ENCODE peak calls at places on chromosomes 12 and 14, in six cellular contexts. F is PC-3, B is IMR-90, D is H9, V is GM23248, O is neuronal stem cell. A is an unnamed sample.

GRCh38 chr12:74317078-74317581 is 220.5 kb upstream of the ATXN7L3B start:
- DNase-seq in F (peak), B (no peak), D (peak), V (no peak), O (peak), A (peak)

GRCh38 chr12:132502149-132502881 is 12.4 kb downstream of the FBRSL1 start:
- DNase-seq in F (no peak), B (no peak), D (peak), V (no peak), O (peak), A (no peak)

GRCh38 chr12:121793501-121793835 is at the start of gene RHOF:
- DNase-seq in F (peak), B (no peak), D (no peak), V (peak), O (no peak), A (no peak)

GRCh38 chr12:27555316-27555715 is 31.3 kb downstream of the PPFIBP1 start:
- DNase-seq in F (no peak), B (no peak), D (no peak), V (no peak), O (no peak), A (no peak)

GRCh38 chr12:2119266-2119665 is 66.5 kb downstream of the CACNA1C start:
- DNase-seq in F (no peak), B (no peak), D (no peak), V (no peak), O (no peak), A (peak)

GRCh38 chr14:102164241-102164641 is 24.5 kb downstream of the WDR20 start:
- DNase-seq in F (no peak), B (peak), D (no peak), V (peak), O (no peak), A (peak)

GRCh38 chr12:92478692-92479091 is 224.1 kb upstream of the PLEKHG7 start:
- DNase-seq in F (no peak), B (no peak), D (no peak), V (no peak), O (no peak), A (no peak)

GRCh38 chr14:61516957-61517356 is 178.4 kb upstream of the HIF1A start:
- DNase-seq in F (peak), B (no peak), D (no peak), V (peak), O (no peak), A (no peak)

GRCh38 chr12:93113317-93114006 is 184.4 kb upstream of the EEA1 start:
- DNase-seq in F (no peak), B (no peak), D (no peak), V (peak), O (no peak), A (no peak)

GRCh38 chr14:64731141-64731581 is 26.9 kb downstream of the PLEKHG3 start:
- DNase-seq in F (no peak), B (no peak), D (no peak), V (no peak), O (no peak), A (no peak)

GRCh38 chr14:76574416-76574815 is 186.9 kb upstream of the VASH1 start:
- DNase-seq in F (no peak), B (no peak), D (no peak), V (no peak), O (no peak), A (no peak)

GRCh38 chr14:52911904-52912303 is 38.9 kb downstream of the FERMT2 start:
- DNase-seq in F (no peak), B (no peak), D (no peak), V (no peak), O (no peak), A (no peak)

GRCh38 chr12:26369588-26369987 is 174.2 kb downstream of the SSPN start:
- DNase-seq in F (peak), B (peak), D (no peak), V (peak), O (peak), A (peak)

GRCh38 chr12:1575799-1576401 is 18.5 kb downstream of the FBXL14 start:
- DNase-seq in F (peak), B (peak), D (no peak), V (peak), O (no peak), A (no peak)

GRCh38 chr12:90706036-90706435 is 248.9 kb downstream of the CCER1 start:
- DNase-seq in F (no peak), B (no peak), D (no peak), V (no peak), O (no peak), A (no peak)

GRCh38 chr14:104805326-104805678 is 4.4 kb downstream of the ZBTB42 start:
- DNase-seq in F (peak), B (peak), D (no peak), V (peak), O (no peak), A (peak)

GRCh38 chr14:103767306-103767894 is 51.8 kb downstream of the ZFYVE21 start:
- DNase-seq in F (no peak), B (peak), D (no peak), V (no peak), O (no peak), A (no peak)

GRCh38 chr12:116818341-116818856 is 62.8 kb downstream of the HRK start:
- DNase-seq in F (peak), B (peak), D (no peak), V (peak), O (no peak), A (peak)

DNA sequence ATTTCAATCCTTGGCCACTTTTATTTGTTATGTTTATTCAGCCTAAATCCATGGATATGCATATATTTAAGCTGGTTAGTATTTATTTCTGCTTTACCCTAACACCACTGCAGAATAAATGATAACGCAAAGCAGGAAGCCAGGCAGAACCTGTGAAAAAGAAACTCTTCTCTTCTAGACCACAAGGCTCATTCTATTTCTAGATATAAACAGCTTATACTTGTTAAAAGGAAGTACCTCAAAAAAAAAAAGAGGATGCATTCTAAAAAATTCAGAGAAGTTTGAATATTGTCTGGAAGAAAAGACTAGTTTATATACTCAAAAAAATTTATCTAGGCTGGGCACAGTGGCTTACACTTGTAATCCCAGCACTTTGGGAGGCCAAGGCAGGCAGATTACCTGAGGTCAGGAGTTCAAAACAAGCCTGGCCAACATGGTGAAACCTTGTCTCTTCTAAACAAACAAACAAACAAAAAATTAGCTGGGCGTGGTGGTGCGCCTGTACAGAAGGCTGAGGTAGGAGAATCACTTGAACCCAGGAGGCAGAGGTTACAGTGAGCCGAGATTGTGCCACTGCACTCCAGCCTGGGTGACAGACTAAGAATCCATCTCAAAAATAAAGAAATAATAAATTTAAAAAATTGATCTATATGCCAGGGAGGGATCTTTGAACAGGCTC is 55.8 kb downstream of the GALNT4 start:
- DNase-seq in F (no peak), B (no peak), D (no peak), V (no peak), O (no peak), A (no peak)
- H3K9ac ChIP-seq in F (no peak), B (no peak), D (no peak), V (no peak), O (no peak), A (no peak)

GRCh38 chr14:50947446-50947845 is 3.2 kb upstream of the PYGL start:
- DNase-seq in F (peak), B (peak), D (no peak), V (peak), O (no peak), A (peak)
- H2AFZ ChIP-seq in F (peak), B (peak), D (no peak), V (peak), O (peak), A (peak)

GRCh38 chr14:58078068-58078467 is 73.9 kb downstream of the ARMH4 start:
- DNase-seq in F (peak), B (peak), D (no peak), V (peak), O (no peak), A (peak)
- H3K9ac ChIP-seq in F (no peak), B (no peak), D (no peak), V (peak), O (no peak), A (no peak)

GRCh38 chr12:31246470-31246850 is 79.5 kb downstream of the SINHCAF start:
- DNase-seq in F (no peak), B (no peak), D (no peak), V (peak), O (no peak), A (no peak)

GRCh38 chr12:31245822-31246469 is 80.0 kb downstream of the SINHCAF start:
- DNase-seq in F (no peak), B (no peak), D (peak), V (no peak), O (no peak), A (no peak)

GRCh38 chr12:31250179-31250578 is 75.8 kb downstream of the SINHCAF start:
- DNase-seq in F (no peak), B (no peak), D (peak), V (no peak), O (no peak), A (no peak)

GRCh38 chr12:31248815-31249214 is 77.1 kb downstream of the SINHCAF start:
- DNase-seq in F (no peak), B (no peak), D (no peak), V (no peak), O (no peak), A (no peak)
- H2AFZ ChIP-seq in F (no peak), B (no peak), D (no peak), V (no peak), O (no peak), A (no peak)

GRCh38 chr14:90381011-90381790 is 15.6 kb upstream of the CALM1 start:
- DNase-seq in F (no peak), B (no peak), D (no peak), V (peak), O (no peak), A (peak)
- H3K9ac ChIP-seq in F (no peak), B (no peak), D (no peak), V (peak), O (no peak), A (no peak)

A was measured in fibroblast of lung.